ENCODE peak calls at places on chromosomes 7 and 10, in five cellular contexts. One of them, this sample, is unnamed. For H3K27me3 and H3K4me1, the result is how much of the 10 kb centered on the place peaks cover.

GRCh38 chr7:90607196-90607595 is 11.1 kb downstream of the CDK14 start:
- DNase-seq in pancreas: no peak
- DNase-seq in thoracic aorta: no peak
- DNase-seq in small intestine: no peak
- DNase-seq in CD4-positive, CD25-positive, alpha-beta regulatory T cell: no peak
- DNase-seq in this sample: no peak

GRCh38 chr10:77768046-77768445 is 130.4 kb upstream of the KCNMA1 start:
- DNase-seq in small intestine: no peak
- DNase-seq in CD4-positive, CD25-positive, alpha-beta regulatory T cell: no peak
- DNase-seq in pancreas: no peak
- DNase-seq in thoracic aorta: no peak
- DNase-seq in this sample: no peak

GRCh38 chr10:5959581-5960069 is 17.7 kb downstream of the IL15RA start:
- DNase-seq in pancreas: peak
- DNase-seq in thoracic aorta: no peak
- DNase-seq in small intestine: no peak
- DNase-seq in CD4-positive, CD25-positive, alpha-beta regulatory T cell: no peak
- DNase-seq in this sample: no peak

GRCh38 chr10:122968698-122969097 is 11.5 kb upstream of the PSTK start:
- DNase-seq in small intestine: no peak
- DNase-seq in pancreas: no peak
- DNase-seq in thoracic aorta: no peak
- DNase-seq in CD4-positive, CD25-positive, alpha-beta regulatory T cell: no peak
- DNase-seq in this sample: no peak

GRCh38 chr7:78638364-78638763 is 815.1 kb downstream of the MAGI2 start:
- DNase-seq in small intestine: no peak
- DNase-seq in CD4-positive, CD25-positive, alpha-beta regulatory T cell: no peak
- DNase-seq in pancreas: no peak
- DNase-seq in thoracic aorta: no peak
- DNase-seq in this sample: no peak

GRCh38 chr10:24556746-24557742 is 166.6 kb downstream of the ARHGAP21 start:
- DNase-seq in small intestine: peak
- DNase-seq in thoracic aorta: no peak
- DNase-seq in CD4-positive, CD25-positive, alpha-beta regulatory T cell: peak
- DNase-seq in pancreas: no peak
- DNase-seq in this sample: no peak

GRCh38 chr7:108094933-108095710 is 35.0 kb downstream of the LAMB4 start:
- DNase-seq in small intestine: peak
- DNase-seq in CD4-positive, CD25-positive, alpha-beta regulatory T cell: no peak
- DNase-seq in thoracic aorta: peak
- DNase-seq in pancreas: no peak
- DNase-seq in this sample: no peak

GRCh38 chr10:30784896-30785605 is 155.5 kb upstream of the LYZL2 start:
- DNase-seq in thoracic aorta: peak
- DNase-seq in pancreas: peak
- DNase-seq in CD4-positive, CD25-positive, alpha-beta regulatory T cell: peak
- DNase-seq in small intestine: peak
- DNase-seq in this sample: peak

GRCh38 chr7:36764929-36765328 is 40.6 kb upstream of the AOAH start:
- DNase-seq in pancreas: no peak
- DNase-seq in small intestine: no peak
- DNase-seq in thoracic aorta: no peak
- DNase-seq in CD4-positive, CD25-positive, alpha-beta regulatory T cell: no peak
- DNase-seq in this sample: no peak

GRCh38 chr7:95798401-95798930 is 26.1 kb downstream of the DYNC1I1 start:
- DNase-seq in pancreas: no peak
- DNase-seq in CD4-positive, CD25-positive, alpha-beta regulatory T cell: no peak
- DNase-seq in thoracic aorta: no peak
- DNase-seq in small intestine: no peak
- DNase-seq in this sample: no peak

GRCh38 chr10:117503886-117504205 is 38.7 kb upstream of the EMX2 start:
- DNase-seq in thoracic aorta: no peak
- DNase-seq in small intestine: no peak
- DNase-seq in pancreas: no peak
- DNase-seq in CD4-positive, CD25-positive, alpha-beta regulatory T cell: no peak
- DNase-seq in this sample: no peak

GRCh38 chr10:76583711-76584161 is 1053.9 kb downstream of the KCNMA1 start:
- DNase-seq in small intestine: no peak
- DNase-seq in thoracic aorta: no peak
- DNase-seq in pancreas: no peak
- DNase-seq in CD4-positive, CD25-positive, alpha-beta regulatory T cell: no peak
- DNase-seq in this sample: no peak

GRCh38 chr7:5429857-5430611 is 6.4 kb upstream of the TNRC18 start:
- DNase-seq in pancreas: peak
- DNase-seq in CD4-positive, CD25-positive, alpha-beta regulatory T cell: no peak
- DNase-seq in small intestine: peak
- DNase-seq in thoracic aorta: no peak
- DNase-seq in this sample: no peak

GRCh38 chr10:29524720-29525119 is 110.1 kb downstream of the SVIL start:
- DNase-seq in thoracic aorta: no peak
- DNase-seq in CD4-positive, CD25-positive, alpha-beta regulatory T cell: no peak
- DNase-seq in pancreas: no peak
- DNase-seq in small intestine: no peak
- DNase-seq in this sample: no peak

GRCh38 chr10:35341521-35341920 is 5.2 kb downstream of the CCNY start:
- DNase-seq in CD4-positive, CD25-positive, alpha-beta regulatory T cell: peak
- DNase-seq in small intestine: no peak
- DNase-seq in pancreas: no peak
- DNase-seq in thoracic aorta: no peak
- DNase-seq in this sample: no peak

GRCh38 chr7:102099474-102099873 is 187.2 kb upstream of the SH2B2 start:
- DNase-seq in CD4-positive, CD25-positive, alpha-beta regulatory T cell: no peak
- DNase-seq in thoracic aorta: no peak
- DNase-seq in small intestine: no peak
- DNase-seq in pancreas: no peak
- DNase-seq in this sample: no peak

GRCh38 chr7:2911466-2911865 is 67.4 kb upstream of the GNA12 start:
- DNase-seq in thoracic aorta: no peak
- DNase-seq in small intestine: no peak
- DNase-seq in pancreas: no peak
- DNase-seq in CD4-positive, CD25-positive, alpha-beta regulatory T cell: no peak
- DNase-seq in this sample: no peak

GRCh38 chr10:26031300-26031699 is 97.3 kb downstream of the MYO3A start:
- DNase-seq in thoracic aorta: no peak
- DNase-seq in CD4-positive, CD25-positive, alpha-beta regulatory T cell: no peak
- DNase-seq in pancreas: no peak
- DNase-seq in small intestine: no peak
- DNase-seq in this sample: no peak

GRCh38 chr10:44704616-44705015 is 206.5 kb upstream of the TMEM72 start:
- DNase-seq in thoracic aorta: no peak
- DNase-seq in CD4-positive, CD25-positive, alpha-beta regulatory T cell: no peak
- DNase-seq in small intestine: no peak
- DNase-seq in pancreas: no peak
- DNase-seq in this sample: no peak

GRCh38 chr7:74092321-74092963 is 8.8 kb downstream of the LIMK1 start:
- DNase-seq in small intestine: no peak
- DNase-seq in pancreas: no peak
- DNase-seq in thoracic aorta: no peak
- DNase-seq in CD4-positive, CD25-positive, alpha-beta regulatory T cell: no peak
- DNase-seq in this sample: no peak

GRCh38 chr10:74825371-74826141 is 844 bp upstream of the KAT6B start:
- DNase-seq in pancreas: peak
- DNase-seq in thoracic aorta: no peak
- DNase-seq in CD4-positive, CD25-positive, alpha-beta regulatory T cell: peak
- DNase-seq in small intestine: no peak
- DNase-seq in this sample: peak

DNA sequence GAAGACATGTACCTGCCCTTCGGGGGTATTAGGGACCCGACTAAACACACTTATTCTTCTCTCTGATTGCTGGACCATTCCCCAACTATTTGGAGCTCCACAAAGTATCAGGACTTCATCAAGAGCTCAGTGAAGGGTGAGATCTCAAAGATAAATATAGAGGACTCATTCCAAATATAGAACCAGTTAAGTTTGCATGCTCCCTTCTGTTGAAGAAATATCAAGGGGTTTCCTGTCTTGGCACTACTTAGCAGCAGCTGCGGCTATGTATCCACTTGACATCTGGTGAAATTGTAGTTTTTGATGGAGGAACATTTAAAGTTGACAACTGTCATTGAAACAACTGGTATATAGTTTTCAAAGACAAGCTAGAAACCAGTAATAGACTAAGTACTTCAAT is 1.1 kb upstream of the SPAG6 start:
- DNase-seq in pancreas: no peak
- DNase-seq in small intestine: no peak
- DNase-seq in CD4-positive, CD25-positive, alpha-beta regulatory T cell: no peak
- DNase-seq in thoracic aorta: no peak
- DNase-seq in this sample: no peak
- H3K4me3 ChIP-seq in pancreas: no peak
- H3K4me3 ChIP-seq in small intestine: no peak
- H3K4me3 ChIP-seq in CD4-positive, CD25-positive, alpha-beta regulatory T cell: no peak
- H3K4me3 ChIP-seq in thoracic aorta: no peak
- H3K4me3 ChIP-seq in this sample: no peak

DNA sequence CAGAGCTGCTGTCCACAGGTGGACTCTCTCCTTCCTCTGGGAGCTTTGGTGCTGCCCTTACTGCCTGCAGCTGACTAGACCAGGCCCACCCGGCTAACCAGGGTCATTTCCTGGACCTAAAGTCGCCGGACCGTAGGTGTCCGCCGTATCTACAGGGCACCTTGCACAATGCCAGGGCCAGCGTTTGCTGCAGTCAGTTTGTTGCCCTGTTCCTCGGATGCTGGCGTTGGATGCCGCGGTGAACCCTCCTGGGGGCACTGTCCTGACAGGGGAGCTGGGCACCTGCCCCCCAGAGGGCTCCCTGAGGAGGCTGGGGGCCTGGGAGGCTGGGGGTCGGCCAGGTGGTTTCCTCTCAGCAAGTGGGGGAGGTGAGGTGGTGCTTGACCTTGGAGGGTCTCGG is 96.6 kb downstream of the UNCX start:
- DNase-seq in thoracic aorta: no peak
- DNase-seq in CD4-positive, CD25-positive, alpha-beta regulatory T cell: no peak
- DNase-seq in small intestine: no peak
- DNase-seq in pancreas: no peak
- DNase-seq in this sample: no peak
- H3K27me3 ChIP-seq in thoracic aorta: under half
- H3K27me3 ChIP-seq in CD4-positive, CD25-positive, alpha-beta regulatory T cell: under half
- H3K27me3 ChIP-seq in small intestine: under half
- H3K27me3 ChIP-seq in pancreas: under half
- H3K27me3 ChIP-seq in this sample: under half

GRCh38 chr7:150378853-150379589 is at the start of gene ZNF775:
- DNase-seq in small intestine: peak
- DNase-seq in thoracic aorta: peak
- DNase-seq in pancreas: peak
- DNase-seq in CD4-positive, CD25-positive, alpha-beta regulatory T cell: peak
- DNase-seq in this sample: peak

GRCh38 chr7:150377116-150377979 is 1.8 kb upstream of the ZNF775 start:
- DNase-seq in thoracic aorta: no peak
- DNase-seq in CD4-positive, CD25-positive, alpha-beta regulatory T cell: no peak
- DNase-seq in small intestine: peak
- DNase-seq in pancreas: no peak
- DNase-seq in this sample: no peak

GRCh38 chr7:150376560-150376959 is 2.6 kb upstream of the ZNF775 start:
- DNase-seq in pancreas: no peak
- DNase-seq in CD4-positive, CD25-positive, alpha-beta regulatory T cell: no peak
- DNase-seq in thoracic aorta: no peak
- DNase-seq in small intestine: no peak
- DNase-seq in this sample: no peak

GRCh38 chr7:150379590-150380379 is 655 bp downstream of the ZNF775 start:
- DNase-seq in thoracic aorta: no peak
- DNase-seq in CD4-positive, CD25-positive, alpha-beta regulatory T cell: no peak
- DNase-seq in pancreas: no peak
- DNase-seq in small intestine: no peak
- DNase-seq in this sample: no peak

DNA sequence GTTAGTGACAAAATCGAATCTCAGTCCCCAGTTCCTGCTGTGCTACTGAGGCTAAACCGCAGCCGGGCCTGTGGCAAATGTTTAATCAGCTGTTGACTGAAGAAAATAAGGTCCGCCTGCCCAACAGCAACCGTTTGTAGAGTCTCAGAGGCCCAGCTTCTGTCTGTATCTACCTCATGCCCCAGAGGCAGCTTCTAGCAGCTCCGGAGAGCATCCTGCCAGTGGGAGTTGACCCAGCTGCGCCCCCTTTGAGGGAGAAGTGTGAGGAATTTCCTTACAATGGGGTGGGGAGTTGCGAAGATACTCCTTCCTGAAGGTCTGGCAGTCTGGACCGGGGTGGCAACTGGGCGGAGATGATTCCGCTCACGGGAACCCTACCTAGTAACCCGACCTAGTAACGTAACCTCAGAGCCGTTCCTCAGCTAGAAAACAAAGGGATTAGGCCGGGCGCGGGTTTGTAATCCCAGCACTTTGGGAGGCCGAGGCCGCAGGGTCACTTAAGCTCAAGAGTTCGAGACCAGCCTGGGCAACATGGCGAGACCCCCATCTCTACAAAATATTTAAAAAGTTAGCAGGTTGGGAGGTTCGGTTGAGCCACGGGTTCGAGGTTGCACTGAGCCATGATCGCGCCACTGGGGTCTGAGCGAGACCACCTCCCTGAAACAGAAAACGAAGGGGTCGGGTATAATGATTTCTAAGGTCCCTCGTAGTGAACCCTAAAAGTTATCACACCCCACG is 846 bp upstream of the ZNF775 start:
- DNase-seq in pancreas: peak
- DNase-seq in small intestine: peak
- DNase-seq in thoracic aorta: no peak
- DNase-seq in CD4-positive, CD25-positive, alpha-beta regulatory T cell: peak
- DNase-seq in this sample: peak
- H3K4me1 ChIP-seq in pancreas: under half
- H3K4me1 ChIP-seq in small intestine: under half
- H3K4me1 ChIP-seq in thoracic aorta: under half
- H3K4me1 ChIP-seq in CD4-positive, CD25-positive, alpha-beta regulatory T cell: under half
- H3K4me1 ChIP-seq in this sample: under half

GRCh38 chr7:148489678-148490077 is 100.9 kb upstream of the C7orf33 start:
- DNase-seq in small intestine: no peak
- DNase-seq in thoracic aorta: no peak
- DNase-seq in pancreas: no peak
- DNase-seq in CD4-positive, CD25-positive, alpha-beta regulatory T cell: no peak
- DNase-seq in this sample: no peak

GRCh38 chr7:148486937-148487336 is 103.6 kb upstream of the C7orf33 start:
- DNase-seq in thoracic aorta: no peak
- DNase-seq in pancreas: no peak
- DNase-seq in CD4-positive, CD25-positive, alpha-beta regulatory T cell: no peak
- DNase-seq in small intestine: no peak
- DNase-seq in this sample: no peak

GRCh38 chr7:148495614-148496013 is 95.0 kb upstream of the C7orf33 start:
- DNase-seq in thoracic aorta: no peak
- DNase-seq in CD4-positive, CD25-positive, alpha-beta regulatory T cell: no peak
- DNase-seq in pancreas: no peak
- DNase-seq in small intestine: no peak
- DNase-seq in this sample: no peak

DNA sequence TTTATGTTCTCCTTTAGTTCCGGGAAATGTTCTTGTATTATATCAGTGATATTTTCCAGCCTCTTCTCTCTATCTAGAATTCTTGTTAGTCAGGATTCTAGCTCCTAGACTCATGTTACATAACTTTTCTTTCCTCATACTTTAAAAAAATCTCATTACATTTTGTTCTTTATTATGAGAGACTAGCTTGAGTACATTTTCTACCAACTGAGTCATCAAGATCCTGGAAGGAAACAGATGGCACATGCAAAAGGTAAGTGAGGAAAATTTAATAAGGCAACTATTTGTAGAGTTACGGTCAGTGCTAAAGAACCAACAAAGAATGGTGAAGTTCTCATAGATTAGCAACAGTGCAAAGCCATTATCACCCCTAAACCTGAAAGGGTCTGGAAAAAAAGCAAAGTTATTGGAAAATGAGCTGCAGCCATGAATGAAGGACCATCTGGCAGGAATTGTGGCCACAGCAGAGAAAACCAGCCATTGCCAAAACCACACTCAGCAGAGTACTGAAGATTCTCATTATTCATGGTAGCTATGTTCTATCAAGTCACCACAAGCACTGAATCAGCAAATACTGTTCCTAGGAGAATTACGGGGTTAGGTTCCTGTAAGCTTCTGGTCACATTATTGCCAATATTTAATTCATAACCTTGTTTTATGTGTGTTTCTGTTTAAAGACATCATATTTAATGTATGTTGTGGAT is 98.3 kb upstream of the C7orf33 start:
- DNase-seq in pancreas: no peak
- DNase-seq in CD4-positive, CD25-positive, alpha-beta regulatory T cell: no peak
- DNase-seq in small intestine: no peak
- DNase-seq in thoracic aorta: no peak
- DNase-seq in this sample: no peak
- H3K4me3 ChIP-seq in pancreas: no peak
- H3K4me3 ChIP-seq in CD4-positive, CD25-positive, alpha-beta regulatory T cell: no peak
- H3K4me3 ChIP-seq in small intestine: no peak
- H3K4me3 ChIP-seq in thoracic aorta: no peak
- H3K4me3 ChIP-seq in this sample: no peak

This sample was measured in CD8-positive, alpha-beta memory T cell.